ENCODE peak calls at places on chromosomes 4 and X, in eight cellular contexts. Q is nephron progenitor cell; Y is RKO; B is stimulated activated naive CD8-positive, alpha-beta T cell treated with anti-CD3 and anti-CD28 coated beads, Interleukin-15, amount 100 ng/mL, for 72 hours; D is fibroblast of the aortic adventitia; W is mucosa of gallbladder; P is activated naive CD4-positive, alpha-beta T cell treated with anti-CD3 and anti-CD28 coated beads for 36 hours; E is NCI-H2107. A is an unnamed sample.

GRCh38 chr4:55303818-55304217 is 42.2 kb upstream of the SRD5A3 start:
- DNase-seq in D (peak), Y (no peak), B (no peak), E (no peak), W (peak), P (no peak), Q (no peak), A (no peak)

GRCh38 chr4:181008164-181008563 is 1235.0 kb upstream of the TENM3 start:
- DNase-seq in Y (no peak), P (no peak), B (no peak), D (peak), Q (no peak), E (no peak), W (no peak), A (no peak)

GRCh38 chr4:126853715-126854114 is 779.0 kb upstream of the INTU start:
- DNase-seq in W (no peak), D (no peak), P (no peak), B (no peak), E (no peak), Q (no peak), Y (no peak), A (no peak)

GRCh38 chr4:76752911-76753494 is 144.9 kb downstream of the SOWAHB start:
- DNase-seq in D (peak), Y (peak), B (no peak), E (no peak), P (peak), W (no peak), Q (no peak), A (no peak)

GRCh38 chrX:1159515-1159914 is 52.9 kb downstream of the CRLF2 start:
- DNase-seq in Q (no peak), W (no peak), D (no peak), B (no peak), Y (no peak), P (no peak), E (no peak), A (no peak)

GRCh38 chr4:113574636-113575103 is 186.9 kb downstream of the CAMK2D start:
- DNase-seq in Q (no peak), B (no peak), E (no peak), W (no peak), P (no peak), D (peak), Y (no peak), A (no peak)

GRCh38 chr4:174592985-174593335 is 70.7 kb upstream of the HPGD start:
- DNase-seq in W (no peak), P (no peak), Y (peak), D (peak), B (no peak), Q (no peak), E (no peak), A (no peak)

GRCh38 chr4:113086172-113086695 is 36.8 kb downstream of the ANK2 start:
- DNase-seq in E (no peak), W (peak), Q (no peak), D (no peak), B (no peak), Y (no peak), P (no peak), A (no peak)

GRCh38 chr4:29309050-29309449 is 1411.1 kb upstream of the PCDH7 start:
- DNase-seq in Q (no peak), D (peak), P (no peak), B (no peak), W (no peak), E (no peak), Y (peak), A (no peak)

GRCh38 chrX:41001327-41001726 is 83.9 kb upstream of the USP9X start:
- DNase-seq in D (no peak), E (no peak), Q (no peak), Y (no peak), B (no peak), P (no peak), W (no peak), A (no peak)

GRCh38 chrX:98605941-98606340 is 1722.2 kb downstream of the RPA4 start:
- DNase-seq in Q (no peak), B (no peak), D (no peak), W (no peak), P (no peak), E (no peak), Y (no peak), A (no peak)

GRCh38 chr4:128191115-128191897 is 96.3 kb downstream of the PGRMC2 start:
- DNase-seq in Y (peak), W (peak), P (peak), Q (peak), B (peak), E (no peak), D (peak), A (peak)

GRCh38 chr4:21490682-21491081 is 457.9 kb downstream of the KCNIP4 start:
- DNase-seq in W (no peak), Y (no peak), B (no peak), P (no peak), E (no peak), Q (no peak), D (no peak), A (no peak)

GRCh38 chr4:4761128-4761991 is 98.1 kb upstream of the MSX1 start:
- DNase-seq in Q (no peak), W (no peak), P (no peak), E (no peak), B (no peak), D (no peak), Y (no peak), A (no peak)

GRCh38 chr4:10578027-10578426 is 106.5 kb downstream of the CLNK start:
- DNase-seq in Q (no peak), D (no peak), Y (no peak), P (no peak), B (no peak), E (no peak), W (no peak), A (no peak)

GRCh38 chr4:152588869-152589268 is 53.0 kb upstream of the FBXW7 start:
- DNase-seq in Q (no peak), W (no peak), D (no peak), Y (no peak), E (no peak), P (no peak), B (no peak), A (no peak)

GRCh38 chr4:133483600-133484246 is 334.6 kb downstream of the PCDH10 start:
- DNase-seq in Y (peak), P (no peak), B (no peak), W (no peak), D (peak), E (peak), Q (peak), A (no peak)

GRCh38 chrX:20300822-20301221 is 34.1 kb upstream of the RPS6KA3 start:
- DNase-seq in P (no peak), Q (no peak), Y (peak), E (no peak), D (no peak), W (no peak), B (no peak), A (no peak)

GRCh38 chrX:151699746-151700145 is 4.5 kb downstream of the PRRG3 start:
- DNase-seq in B (no peak), Q (no peak), E (no peak), W (no peak), Y (no peak), D (no peak), P (no peak), A (no peak)